ENCODE peak calls at places on chromosomes 13 and 19, in eight cellular contexts. I, Y, B, X, W, V, K and C are unnamed samples.

GRCh38 chr13:100659578-100659977 is 15.0 kb downstream of the TMTC4 start:
- DNase-seq in I (no peak), Y (peak), B (no peak), X (no peak), W (no peak), V (no peak), K (no peak), C (no peak)

GRCh38 chr13:106034201-106034600 is 501.3 kb downstream of the EFNB2 start:
- DNase-seq in I (no peak), Y (peak), B (no peak), X (no peak), W (no peak), V (no peak), K (peak), C (no peak)

GRCh38 chr19:5954293-5954692 is 23.6 kb downstream of the RANBP3 start:
- DNase-seq in I (no peak), Y (no peak), B (no peak), X (no peak), W (no peak), V (no peak), K (peak), C (no peak)

GRCh38 chr19:48186541-48186991 is 16.1 kb downstream of the ZSWIM9 start:
- DNase-seq in I (no peak), Y (no peak), B (no peak), X (no peak), W (peak), V (no peak), K (no peak), C (no peak)

GRCh38 chr13:34748561-34748960 is 193.5 kb upstream of the NBEA start:
- DNase-seq in I (no peak), Y (no peak), B (no peak), X (no peak), W (no peak), V (no peak), K (peak), C (no peak)

GRCh38 chr13:59176775-59177174 is 987.0 kb downstream of the DIAPH3 start:
- DNase-seq in I (no peak), Y (peak), B (no peak), X (no peak), W (no peak), V (peak), K (no peak), C (no peak)

GRCh38 chr13:40598599-40598998 is 67.8 kb downstream of the FOXO1 start:
- DNase-seq in I (no peak), Y (no peak), B (no peak), X (no peak), W (peak), V (no peak), K (no peak), C (peak)

GRCh38 chr19:43532571-43532961 is 422 bp upstream of the ZNF575 start:
- DNase-seq in I (peak), Y (no peak), B (peak), X (peak), W (peak), V (no peak), K (no peak), C (no peak)

GRCh38 chr13:107680115-107680514 is 535.2 kb downstream of the LIG4 start:
- DNase-seq in I (no peak), Y (peak), B (no peak), X (no peak), W (no peak), V (no peak), K (no peak), C (no peak)

GRCh38 chr19:12841094-12841493 is 2.8 kb downstream of the MAST1 start:
- DNase-seq in I (no peak), Y (peak), B (peak), X (no peak), W (no peak), V (no peak), K (peak), C (peak)

GRCh38 chr13:22079961-22080360 is 409.1 kb downstream of the FGF9 start:
- DNase-seq in I (no peak), Y (no peak), B (no peak), X (no peak), W (no peak), V (no peak), K (no peak), C (no peak)

GRCh38 chr13:113932060-113932459 is 41.8 kb downstream of the C13orf46 start:
- DNase-seq in I (no peak), Y (no peak), B (no peak), X (no peak), W (peak), V (no peak), K (no peak), C (no peak)

GRCh38 chr19:48444933-48445194 is 919 bp upstream of the GRWD1 start:
- DNase-seq in I (no peak), Y (no peak), B (no peak), X (no peak), W (no peak), V (no peak), K (peak), C (no peak)

GRCh38 chr19:53037101-53038097 is 7.1 kb upstream of the ERVV-2 start:
- DNase-seq in I (no peak), Y (no peak), B (peak), X (no peak), W (no peak), V (no peak), K (no peak), C (peak)

GRCh38 chr19:56927294-56927693 is 86.8 kb upstream of the PEG3 start:
- DNase-seq in I (no peak), Y (no peak), B (no peak), X (no peak), W (no peak), V (no peak), K (no peak), C (no peak)

GRCh38 chr19:14118165-14119051 is 846 bp upstream of the PRKACA start:
- DNase-seq in I (no peak), Y (peak), B (peak), X (peak), W (peak), V (no peak), K (peak), C (peak)

GRCh38 chr13:26658491-26658890 is 101.0 kb downstream of the WASF3 start:
- DNase-seq in I (no peak), Y (no peak), B (no peak), X (no peak), W (no peak), V (no peak), K (no peak), C (no peak)

GRCh38 chr13:42814868-42815267 is 33.5 kb downstream of the FAM216B start:
- DNase-seq in I (no peak), Y (no peak), B (no peak), X (no peak), W (no peak), V (no peak), K (peak), C (no peak)

GRCh38 chr19:29610213-29610573 is 4.1 kb downstream of the POP4 start:
- DNase-seq in I (no peak), Y (no peak), B (no peak), X (no peak), W (no peak), V (no peak), K (no peak), C (no peak)

GRCh38 chr19:57190301-57190700 is 999 bp upstream of the ZNF264 start:
- DNase-seq in I (no peak), Y (no peak), B (no peak), X (no peak), W (no peak), V (no peak), K (no peak), C (no peak)

GRCh38 chr19:38671654-38672053 is 24.2 kb downstream of the ACTN4 start:
- DNase-seq in I (no peak), Y (no peak), B (no peak), X (no peak), W (no peak), V (no peak), K (no peak), C (no peak)

GRCh38 chr13:61247149-61247936 is 168.3 kb downstream of the PCDH20 start:
- DNase-seq in I (no peak), Y (peak), B (no peak), X (no peak), W (no peak), V (no peak), K (no peak), C (no peak)

GRCh38 chr13:40446365-40446764 is 220.1 kb downstream of the FOXO1 start:
- DNase-seq in I (peak), Y (no peak), B (no peak), X (no peak), W (no peak), V (no peak), K (no peak), C (no peak)

GRCh38 chr19:49196527-49197240 is 39.1 kb downstream of the TRPM4 start:
- DNase-seq in I (no peak), Y (no peak), B (peak), X (peak), W (peak), V (no peak), K (no peak), C (no peak)

GRCh38 chr19:8075158-8076086 is 22.9 kb downstream of the CCL25 start:
- DNase-seq in I (no peak), Y (peak), B (no peak), X (no peak), W (no peak), V (no peak), K (peak), C (no peak)

GRCh38 chr13:70938462-70938861 is 830.2 kb upstream of the KLHL1 start:
- DNase-seq in I (no peak), Y (no peak), B (no peak), X (no peak), W (no peak), V (no peak), K (no peak), C (no peak)

GRCh38 chr19:16613841-16614240 is 14.2 kb downstream of the MED26 start:
- DNase-seq in I (no peak), Y (no peak), B (no peak), X (no peak), W (no peak), V (no peak), K (no peak), C (no peak)

GRCh38 chr19:16618248-16618647 is 9.8 kb downstream of the MED26 start:
- DNase-seq in I (no peak), Y (no peak), B (no peak), X (no peak), W (no peak), V (no peak), K (no peak), C (no peak)

GRCh38 chr19:16615788-16616187 is 12.2 kb downstream of the MED26 start:
- DNase-seq in I (no peak), Y (peak), B (no peak), X (no peak), W (no peak), V (no peak), K (no peak), C (no peak)

GRCh38 chr19:16612631-16613030 is 15.4 kb downstream of the MED26 start:
- DNase-seq in I (no peak), Y (no peak), B (no peak), X (no peak), W (no peak), V (no peak), K (peak), C (no peak)

GRCh38 chr19:16614941-16615340 is 13.1 kb downstream of the MED26 start:
- DNase-seq in I (no peak), Y (peak), B (no peak), X (no peak), W (no peak), V (no peak), K (no peak), C (no peak)
- H3K27ac ChIP-seq in I (no peak), Y (no peak), B (no peak), X (no peak), W (no peak), V (no peak), K (no peak), C (peak)

GRCh38 chr13:32115069-32115468 is 83.5 kb downstream of the FRY start:
- DNase-seq in I (no peak), Y (no peak), B (no peak), X (no peak), W (no peak), V (no peak), K (no peak), C (no peak)
- H3K27ac ChIP-seq in I (no peak), Y (no peak), B (no peak), X (peak), W (no peak), V (no peak), K (no peak), C (no peak)

GRCh38 chr13:82439159-82439904 is 1442.9 kb downstream of the SLITRK1 start:
- DNase-seq in I (no peak), Y (no peak), B (no peak), X (no peak), W (no peak), V (no peak), K (no peak), C (no peak)
- H3K27ac ChIP-seq in I (no peak), Y (no peak), B (no peak), X (no peak), W (no peak), V (no peak), K (no peak), C (no peak)

DNA sequence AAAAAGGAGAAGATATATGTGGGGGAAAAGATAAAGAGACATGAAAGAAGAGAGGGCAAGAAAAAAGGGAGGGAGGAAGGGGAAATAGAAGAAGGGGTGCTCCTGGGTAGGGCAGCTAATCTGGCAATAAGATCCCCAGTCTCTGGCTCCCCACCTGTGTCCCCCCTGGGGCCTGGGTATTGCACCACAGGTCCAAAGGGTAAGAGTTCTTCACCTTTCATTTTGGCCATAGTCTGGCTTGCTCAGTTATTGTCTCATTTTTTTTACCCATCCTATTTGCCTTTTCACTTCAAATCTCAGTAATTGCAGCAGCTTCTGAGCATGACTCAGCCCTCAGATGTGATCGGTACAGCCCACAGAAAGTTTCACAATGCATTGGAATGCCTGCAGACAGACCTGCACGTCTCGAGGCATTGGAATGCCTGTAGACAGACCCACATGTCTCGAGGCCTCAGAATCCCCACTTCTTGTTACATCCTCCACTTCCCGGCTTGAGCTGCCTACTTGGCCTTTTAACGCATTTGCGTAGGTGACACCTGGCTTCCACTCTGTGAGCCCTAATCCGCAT is 173.7 kb downstream of the NUFIP1 start:
- DNase-seq in I (peak), Y (peak), B (peak), X (no peak), W (no peak), V (peak), K (peak), C (peak)
- H3K27ac ChIP-seq in I (peak), Y (no peak), B (no peak), X (no peak), W (no peak), V (peak), K (peak), C (no peak)